ENCODE peak calls at places on chromosomes 6 and 20, in six cellular contexts. One of them, this sample, is unnamed.

GRCh38 chr6:147322299-147323162 is 118.3 kb downstream of the STXBP5 start:
- DNase-seq in GM23248: peak; percentile 80
- DNase-seq in mammary epithelial cell: no peak
- DNase-seq in neuronal stem cell: no peak
- DNase-seq in fibroblast of lung: peak; percentile 78
- DNase-seq in neural progenitor cell: no peak
- DNase-seq in this sample: no peak

GRCh38 chr6:160883999-160884398 is 107.6 kb upstream of the MAP3K4 start:
- DNase-seq in neural progenitor cell: no peak
- DNase-seq in mammary epithelial cell: no peak
- DNase-seq in neuronal stem cell: no peak
- DNase-seq in GM23248: no peak
- DNase-seq in fibroblast of lung: no peak
- DNase-seq in this sample: no peak

GRCh38 chr6:85390105-85390728 is 59.7 kb upstream of the NT5E start:
- DNase-seq in fibroblast of lung: no peak
- DNase-seq in GM23248: peak; percentile 53
- DNase-seq in neural progenitor cell: no peak
- DNase-seq in neuronal stem cell: no peak
- DNase-seq in mammary epithelial cell: no peak
- DNase-seq in this sample: no peak

GRCh38 chr20:25563876-25564275 is 21.5 kb downstream of the NINL start:
- DNase-seq in fibroblast of lung: no peak
- DNase-seq in GM23248: no peak
- DNase-seq in neuronal stem cell: no peak
- DNase-seq in neural progenitor cell: no peak
- DNase-seq in mammary epithelial cell: no peak
- DNase-seq in this sample: no peak

GRCh38 chr6:168373389-168373788 is 53.8 kb upstream of the DACT2 start:
- DNase-seq in neuronal stem cell: no peak
- DNase-seq in neural progenitor cell: no peak
- DNase-seq in GM23248: no peak
- DNase-seq in fibroblast of lung: no peak
- DNase-seq in mammary epithelial cell: no peak
- DNase-seq in this sample: no peak

GRCh38 chr6:30060634-30060981 is 457 bp upstream of the POLR1H start:
- DNase-seq in GM23248: peak; percentile 84
- DNase-seq in neural progenitor cell: peak; percentile 64
- DNase-seq in mammary epithelial cell: peak; percentile 22
- DNase-seq in fibroblast of lung: no peak
- DNase-seq in neuronal stem cell: no peak
- DNase-seq in this sample: no peak

GRCh38 chr6:63964347-63964746 is 328.7 kb downstream of the PHF3 start:
- DNase-seq in fibroblast of lung: no peak
- DNase-seq in mammary epithelial cell: no peak
- DNase-seq in GM23248: no peak
- DNase-seq in neural progenitor cell: peak; percentile 20
- DNase-seq in neuronal stem cell: no peak
- DNase-seq in this sample: no peak

GRCh38 chr20:35734374-35734773 is 7.7 kb downstream of the RBM39 start:
- DNase-seq in neural progenitor cell: no peak
- DNase-seq in fibroblast of lung: no peak
- DNase-seq in mammary epithelial cell: no peak
- DNase-seq in GM23248: no peak
- DNase-seq in neuronal stem cell: no peak
- DNase-seq in this sample: no peak

GRCh38 chr6:122066200-122066599 is 333.3 kb upstream of the HSF2 start:
- DNase-seq in GM23248: no peak
- DNase-seq in fibroblast of lung: no peak
- DNase-seq in neuronal stem cell: no peak
- DNase-seq in mammary epithelial cell: no peak
- DNase-seq in neural progenitor cell: no peak
- DNase-seq in this sample: no peak

GRCh38 chr6:158698876-158699440 is 49.1 kb downstream of the SYTL3 start:
- DNase-seq in neural progenitor cell: no peak
- DNase-seq in GM23248: peak; percentile 16
- DNase-seq in neuronal stem cell: no peak
- DNase-seq in fibroblast of lung: peak; percentile 23
- DNase-seq in mammary epithelial cell: no peak
- DNase-seq in this sample: no peak

GRCh38 chr6:22878706-22879105 is 309.3 kb downstream of the HDGFL1 start:
- DNase-seq in fibroblast of lung: no peak
- DNase-seq in neural progenitor cell: no peak
- DNase-seq in GM23248: no peak
- DNase-seq in neuronal stem cell: no peak
- DNase-seq in mammary epithelial cell: peak; percentile 29
- DNase-seq in this sample: no peak

GRCh38 chr6:100138346-100139022 is 144.5 kb upstream of the MCHR2 start:
- DNase-seq in neuronal stem cell: no peak
- DNase-seq in GM23248: no peak
- DNase-seq in fibroblast of lung: no peak
- DNase-seq in mammary epithelial cell: no peak
- DNase-seq in neural progenitor cell: no peak
- DNase-seq in this sample: no peak

GRCh38 chr6:81636930-81637568 is 115.4 kb downstream of the TENT5A start:
- DNase-seq in neuronal stem cell: no peak
- DNase-seq in GM23248: peak; percentile 7
- DNase-seq in fibroblast of lung: peak; percentile 12
- DNase-seq in mammary epithelial cell: no peak
- DNase-seq in neural progenitor cell: no peak
- DNase-seq in this sample: no peak

GRCh38 chr6:6699741-6700367 is 111.3 kb downstream of the LY86 start:
- DNase-seq in neural progenitor cell: peak; percentile 28
- DNase-seq in GM23248: peak; percentile 99
- DNase-seq in fibroblast of lung: peak; percentile 98
- DNase-seq in neuronal stem cell: no peak
- DNase-seq in mammary epithelial cell: peak; percentile 95
- DNase-seq in this sample: peak; percentile 86

GRCh38 chr20:29326376-29327070 is 1930.9 kb upstream of the DEFB115 start:
- DNase-seq in neural progenitor cell: no peak
- DNase-seq in fibroblast of lung: no peak
- DNase-seq in GM23248: no peak
- DNase-seq in mammary epithelial cell: no peak
- DNase-seq in neuronal stem cell: no peak
- DNase-seq in this sample: no peak

GRCh38 chr6:45477278-45477677 is 99.5 kb upstream of the SUPT3H start:
- DNase-seq in neuronal stem cell: no peak
- DNase-seq in fibroblast of lung: no peak
- DNase-seq in GM23248: no peak
- DNase-seq in mammary epithelial cell: peak; percentile 34
- DNase-seq in neural progenitor cell: no peak
- DNase-seq in this sample: no peak

GRCh38 chr20:40564997-40565680 is 123.9 kb downstream of the MAFB start:
- DNase-seq in GM23248: peak; percentile 81
- DNase-seq in neuronal stem cell: no peak
- DNase-seq in fibroblast of lung: peak; percentile 90
- DNase-seq in neural progenitor cell: no peak
- DNase-seq in mammary epithelial cell: peak; percentile 85
- DNase-seq in this sample: peak; percentile 63

GRCh38 chr6:75546401-75546800 is 52.8 kb upstream of the FILIP1 start:
- DNase-seq in mammary epithelial cell: no peak
- DNase-seq in neural progenitor cell: peak; percentile 13
- DNase-seq in neuronal stem cell: no peak
- DNase-seq in fibroblast of lung: peak; percentile 64
- DNase-seq in GM23248: peak; percentile 76
- DNase-seq in this sample: peak; percentile 43

GRCh38 chr20:54221383-54221782 is 13.5 kb downstream of the PFDN4 start:
- DNase-seq in neuronal stem cell: no peak
- DNase-seq in mammary epithelial cell: peak; percentile 14
- DNase-seq in neural progenitor cell: no peak
- DNase-seq in GM23248: no peak
- DNase-seq in fibroblast of lung: no peak
- DNase-seq in this sample: no peak

GRCh38 chr6:116255246-116255800 is 1.4 kb upstream of the TSPYL4 start:
- DNase-seq in mammary epithelial cell: no peak
- DNase-seq in fibroblast of lung: peak; percentile 20
- DNase-seq in neural progenitor cell: no peak
- DNase-seq in neuronal stem cell: no peak
- DNase-seq in GM23248: peak; percentile 37
- DNase-seq in this sample: no peak

DNA sequence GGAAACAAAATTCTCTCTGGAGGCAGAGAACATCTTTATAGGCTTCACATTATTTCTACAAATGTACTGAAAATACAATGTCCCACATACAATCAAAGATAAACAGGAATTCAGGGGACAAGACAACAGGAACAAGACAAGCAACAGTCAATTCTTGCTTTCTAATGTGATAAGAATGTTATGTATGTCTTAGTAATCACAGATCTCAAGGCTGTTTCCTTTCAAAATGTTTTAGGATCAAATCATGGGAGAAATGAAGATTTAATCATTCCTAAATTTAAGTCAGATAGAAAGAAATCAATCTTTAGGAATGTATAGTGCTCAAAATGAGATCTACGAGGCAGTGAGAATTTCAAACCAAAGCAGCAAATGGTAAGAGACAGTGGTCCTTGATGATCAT is 32.1 kb downstream of the NEDD9 start:
- DNase-seq in neural progenitor cell: no peak
- DNase-seq in fibroblast of lung: no peak
- DNase-seq in mammary epithelial cell: no peak
- DNase-seq in GM23248: peak; percentile 56
- DNase-seq in neuronal stem cell: no peak
- DNase-seq in this sample: no peak
- H3K9ac ChIP-seq in neural progenitor cell: no peak overlapping the region
- H3K9ac ChIP-seq in fibroblast of lung: peak overlapping the region; percentile 1
- H3K9ac ChIP-seq in mammary epithelial cell: no peak overlapping the region
- H3K9ac ChIP-seq in GM23248: no peak overlapping the region
- H3K9ac ChIP-seq in neuronal stem cell: no peak overlapping the region
- H3K9ac ChIP-seq in this sample: no peak overlapping the region

DNA sequence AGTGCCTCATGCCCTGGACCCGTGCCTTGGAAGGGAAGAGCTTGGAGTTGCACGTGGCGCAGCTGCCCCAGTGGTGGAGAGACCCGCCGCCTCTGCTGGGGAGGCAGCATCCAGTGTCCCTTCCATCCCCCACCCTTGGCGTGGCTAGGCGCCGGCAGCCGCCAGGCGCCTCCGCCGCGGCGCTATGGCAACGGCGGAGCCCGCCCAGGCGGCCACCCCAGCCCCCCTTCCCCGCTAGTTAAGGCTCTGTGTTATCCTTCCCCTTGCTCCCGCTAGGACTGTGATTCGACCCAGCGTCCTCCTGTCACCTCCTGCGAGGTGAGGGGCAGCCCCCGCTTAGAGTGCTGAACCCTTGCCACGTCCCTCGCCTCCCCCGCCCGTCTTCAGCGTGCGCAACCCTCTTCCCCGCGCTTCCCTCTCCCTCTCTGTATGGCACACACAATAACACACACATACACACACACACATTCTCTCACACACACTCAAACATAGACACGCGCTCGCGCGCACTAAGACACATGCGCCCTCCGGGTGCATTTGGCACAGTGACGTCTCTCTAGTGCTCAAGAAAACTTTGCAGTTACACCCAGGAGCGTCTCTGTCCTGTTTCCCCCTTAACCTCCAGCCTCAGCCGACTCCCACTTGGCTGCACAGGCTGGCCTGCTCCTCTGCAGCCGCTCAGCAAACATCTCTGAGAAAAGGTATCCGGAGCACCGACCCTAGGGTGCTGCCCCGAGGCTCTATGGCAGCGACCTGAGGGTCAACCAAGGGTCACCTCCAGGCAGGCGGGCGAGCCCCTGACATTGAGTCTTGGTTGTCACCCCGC is 8.5 kb downstream of the GRIK2 start:
- DNase-seq in mammary epithelial cell: no peak
- DNase-seq in fibroblast of lung: no peak
- DNase-seq in neuronal stem cell: peak; percentile 59
- DNase-seq in GM23248: peak; percentile 24
- DNase-seq in neural progenitor cell: peak; percentile 88
- DNase-seq in this sample: no peak
- H3K4me3 ChIP-seq in mammary epithelial cell: no peak overlapping the region
- H3K4me3 ChIP-seq in fibroblast of lung: no peak overlapping the region
- H3K4me3 ChIP-seq in neuronal stem cell: peak overlapping the region; percentile 36
- H3K4me3 ChIP-seq in GM23248: peak overlapping the region; percentile 58
- H3K4me3 ChIP-seq in neural progenitor cell: peak overlapping the region; percentile 66
- H3K4me3 ChIP-seq in this sample: no peak overlapping the region

GRCh38 chr6:37321101-37321500 is 32.7 kb upstream of the RNF8 start:
- DNase-seq in GM23248: no peak
- DNase-seq in fibroblast of lung: no peak
- DNase-seq in neural progenitor cell: no peak
- DNase-seq in mammary epithelial cell: no peak
- DNase-seq in neuronal stem cell: no peak
- DNase-seq in this sample: no peak

GRCh38 chr6:37320649-37321048 is 33.1 kb upstream of the RNF8 start:
- DNase-seq in mammary epithelial cell: no peak
- DNase-seq in fibroblast of lung: no peak
- DNase-seq in neuronal stem cell: no peak
- DNase-seq in neural progenitor cell: peak; percentile 16
- DNase-seq in GM23248: no peak
- DNase-seq in this sample: no peak

GRCh38 chr6:37319856-37320255 is 33.9 kb upstream of the RNF8 start:
- DNase-seq in neuronal stem cell: no peak
- DNase-seq in mammary epithelial cell: peak; percentile 68
- DNase-seq in neural progenitor cell: no peak
- DNase-seq in GM23248: peak; percentile 43
- DNase-seq in fibroblast of lung: peak; percentile 9
- DNase-seq in this sample: peak; percentile 71

GRCh38 chr6:37323568-37323967 is 30.2 kb upstream of the RNF8 start:
- DNase-seq in fibroblast of lung: peak; percentile 67
- DNase-seq in neuronal stem cell: no peak
- DNase-seq in GM23248: peak; percentile 21
- DNase-seq in mammary epithelial cell: no peak
- DNase-seq in neural progenitor cell: no peak
- DNase-seq in this sample: no peak

DNA sequence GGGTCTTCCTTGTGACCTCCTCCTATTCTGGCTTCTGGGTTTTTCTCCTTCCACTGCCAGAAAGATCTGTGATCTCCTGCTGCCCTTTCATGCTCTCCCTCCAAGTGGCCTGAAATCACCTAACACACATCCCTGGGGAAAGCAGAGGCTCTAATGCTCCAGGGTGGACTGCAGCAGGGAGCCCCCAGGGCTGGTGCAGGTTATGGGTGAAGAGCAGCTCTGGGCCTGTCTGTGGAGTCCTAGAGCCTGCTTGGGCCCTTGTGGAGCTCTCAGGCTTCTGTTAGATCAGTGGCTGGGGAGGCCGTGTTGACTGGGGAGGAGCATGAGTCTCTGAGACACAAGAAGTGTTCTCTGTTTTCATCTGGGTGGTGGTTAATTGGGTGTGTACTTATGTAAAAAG is 32.3 kb upstream of the RNF8 start:
- DNase-seq in neural progenitor cell: no peak
- DNase-seq in fibroblast of lung: no peak
- DNase-seq in mammary epithelial cell: no peak
- DNase-seq in neuronal stem cell: no peak
- DNase-seq in GM23248: no peak
- DNase-seq in this sample: no peak
- H3K27ac ChIP-seq in neural progenitor cell: no peak overlapping the region
- H3K27ac ChIP-seq in fibroblast of lung: no peak overlapping the region
- H3K27ac ChIP-seq in mammary epithelial cell: no peak overlapping the region
- H3K27ac ChIP-seq in neuronal stem cell: no peak overlapping the region
- H3K27ac ChIP-seq in GM23248: no peak overlapping the region
- H3K27ac ChIP-seq in this sample: peak overlapping the region; percentile 96

DNA sequence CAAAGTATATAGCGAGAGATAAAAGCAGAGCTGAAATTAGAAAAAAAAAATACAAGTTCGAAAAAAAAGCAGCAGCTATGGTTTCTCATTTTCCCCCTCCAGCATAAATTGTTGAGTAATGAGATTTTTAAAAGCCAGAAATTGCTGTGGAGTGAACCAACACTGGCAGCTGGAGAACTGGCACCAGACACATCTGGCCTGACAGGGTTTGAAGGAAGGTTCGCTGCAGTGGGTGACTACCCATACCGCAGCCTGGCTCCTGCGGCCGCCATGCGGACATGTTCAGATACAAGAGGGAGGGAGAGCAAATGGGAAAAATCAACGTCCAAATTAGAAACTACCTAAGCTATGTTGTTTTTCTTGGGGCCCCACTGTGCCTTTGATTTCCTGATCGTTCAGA is 3.3 kb downstream of the APCDD1L start:
- DNase-seq in GM23248: peak; percentile 39
- DNase-seq in neuronal stem cell: no peak
- DNase-seq in mammary epithelial cell: no peak
- DNase-seq in fibroblast of lung: peak; percentile 43
- DNase-seq in neural progenitor cell: no peak
- DNase-seq in this sample: no peak
- H3K9ac ChIP-seq in GM23248: no peak overlapping the region
- H3K9ac ChIP-seq in neuronal stem cell: no peak overlapping the region
- H3K9ac ChIP-seq in mammary epithelial cell: no peak overlapping the region
- H3K9ac ChIP-seq in fibroblast of lung: no peak overlapping the region
- H3K9ac ChIP-seq in neural progenitor cell: no peak overlapping the region
- H3K9ac ChIP-seq in this sample: no peak overlapping the region

This sample was measured in PC-3.